ENCODE peak calls at places on chromosomes 11 and 22, in nine cellular contexts. F is Calu3; V is skeletal muscle cell; N is GM04504; K is GM13976; Z is activated T-cell treated with anti-CD3 and anti-CD28 coated beads for 48 hours; T is Daoy; Q is NCI-H460; E is stimulated activated CD4-positive, alpha-beta T cell treated with anti-CD3 and anti-CD28 coated beads, Interleukin-4, amount 100 ng/mL, for 48 hours. W is an unnamed sample.

GRCh38 chr11:93936416-93936815 is 84.7 kb upstream of the HEPHL1 start:
- DNase-seq in F (no peak), V (no peak), N (no peak), K (no peak), Z (no peak), T (no peak), Q (no peak), E (no peak), W (no peak)

GRCh38 chr11:64238076-64238475 is 2.8 kb upstream of the FKBP2 start:
- DNase-seq in F (no peak), V (no peak), N (no peak), K (no peak), Z (no peak), T (no peak), Q (no peak), E (no peak), W (no peak)

GRCh38 chr11:111170761-111171379 is 74.7 kb upstream of the POU2AF2 start:
- DNase-seq in F (no peak), V (no peak), N (no peak), K (no peak), Z (no peak), T (no peak), Q (no peak), E (no peak), W (no peak)

GRCh38 chr22:40313007-40313406 is 33.3 kb upstream of the ADSL start:
- DNase-seq in F (no peak), V (no peak), N (no peak), K (no peak), Z (no peak), T (no peak), Q (no peak), E (no peak), W (no peak)

GRCh38 chr11:18332302-18332701 is 9.9 kb downstream of the GTF2H1 start:
- DNase-seq in F (no peak), V (no peak), N (no peak), K (no peak), Z (no peak), T (no peak), Q (no peak), E (no peak), W (no peak)

GRCh38 chr22:28935713-28936112 is 52.3 kb downstream of the ZNRF3 start:
- DNase-seq in F (no peak), V (no peak), N (no peak), K (no peak), Z (no peak), T (no peak), Q (no peak), E (no peak), W (no peak)

GRCh38 chr11:69304686-69305085 is 10.7 kb downstream of the MYEOV start:
- DNase-seq in F (no peak), V (no peak), N (no peak), K (no peak), Z (no peak), T (no peak), Q (no peak), E (no peak), W (no peak)

GRCh38 chr11:94450061-94450460 is 43.6 kb downstream of the MRE11 start:
- DNase-seq in F (no peak), V (peak; percentile 6), N (peak; percentile 14), K (no peak), Z (no peak), T (no peak), Q (no peak), E (no peak), W (peak; percentile 21)

GRCh38 chr22:44838316-44839016 is 86.1 kb downstream of the ARHGAP8 start:
- DNase-seq in F (no peak), V (no peak), N (no peak), K (no peak), Z (no peak), T (no peak), Q (no peak), E (no peak), W (no peak)

GRCh38 chr11:2797741-2798361 is 87.7 kb downstream of the CDKN1C start:
- DNase-seq in F (no peak), V (no peak), N (no peak), K (no peak), Z (no peak), T (no peak), Q (no peak), E (no peak), W (no peak)

GRCh38 chr11:8317164-8317563 is 53.5 kb upstream of the LMO1 start:
- DNase-seq in F (no peak), V (no peak), N (no peak), K (no peak), Z (no peak), T (peak; percentile 45), Q (no peak), E (no peak), W (no peak)

GRCh38 chr22:38327805-38328204 is 10.6 kb upstream of the CSNK1E start:
- DNase-seq in F (no peak), V (no peak), N (no peak), K (no peak), Z (no peak), T (peak; percentile 82), Q (no peak), E (no peak), W (peak; percentile 53)

GRCh38 chr11:108693852-108694251 is 29.0 kb downstream of the DDX10 start:
- DNase-seq in F (no peak), V (peak; percentile 37), N (peak; percentile 30), K (no peak), Z (no peak), T (peak; percentile 39), Q (peak; percentile 3), E (no peak), W (peak; percentile 42)

GRCh38 chr11:86954288-86955110 is 696 bp downstream of the FZD4 start:
- DNase-seq in F (peak; percentile 5), V (no peak), N (no peak), K (no peak), Z (no peak), T (peak; percentile 34), Q (no peak), E (no peak), W (peak; percentile 37)

GRCh38 chr11:125514336-125515101 is 18.5 kb upstream of the FEZ1 start:
- DNase-seq in F (peak; percentile 51), V (no peak), N (peak; percentile 11), K (peak; percentile 46), Z (peak; percentile 41), T (peak; percentile 80), Q (no peak), E (peak; percentile 40), W (no peak)

GRCh38 chr11:116833816-116834534 is 3.4 kb downstream of the APOA1 start:
- DNase-seq in F (no peak), V (no peak), N (no peak), K (no peak), Z (no peak), T (no peak), Q (no peak), E (no peak), W (no peak)

GRCh38 chr11:114623720-114624119 is 28.1 kb upstream of the NXPE4 start:
- DNase-seq in F (no peak), V (no peak), N (no peak), K (no peak), Z (no peak), T (no peak), Q (no peak), E (no peak), W (no peak)

GRCh38 chr11:96113100-96113710 is 189.3 kb upstream of the MTMR2 start:
- DNase-seq in F (no peak), V (no peak), N (no peak), K (no peak), Z (no peak), T (peak; percentile 12), Q (no peak), E (no peak), W (peak; percentile 69)

GRCh38 chr11:98040061-98040808 is 980.5 kb upstream of the CNTN5 start:
- DNase-seq in F (no peak), V (no peak), N (no peak), K (no peak), Z (no peak), T (no peak), Q (no peak), E (no peak), W (no peak)

GRCh38 chr11:36377759-36378553 is 81.9 kb downstream of the PRR5L start:
- DNase-seq in F (no peak), V (no peak), N (no peak), K (no peak), Z (no peak), T (no peak), Q (no peak), E (no peak), W (no peak)

GRCh38 chr11:44589301-44589700 is 23.8 kb downstream of the CD82 start:
- DNase-seq in F (no peak), V (peak; percentile 61), N (no peak), K (no peak), Z (no peak), T (no peak), Q (no peak), E (no peak), W (peak; percentile 49)

GRCh38 chr22:38176170-38176741 is 5.4 kb downstream of the PLA2G6 start:
- DNase-seq in F (peak; percentile 52), V (peak; percentile 90), N (peak; percentile 96), K (peak; percentile 69), Z (no peak), T (peak; percentile 94), Q (no peak), E (no peak), W (peak; percentile 43)

GRCh38 chr11:36014906-36015305 is 71.0 kb downstream of the LDLRAD3 start:
- DNase-seq in F (no peak), V (no peak), N (no peak), K (no peak), Z (no peak), T (no peak), Q (no peak), E (no peak), W (no peak)

GRCh38 chr11:103631841-103632240 is 404.6 kb upstream of the DDI1 start:
- DNase-seq in F (no peak), V (no peak), N (no peak), K (no peak), Z (no peak), T (no peak), Q (no peak), E (no peak), W (peak; percentile 8)

W was measured in GM03348.